ENCODE peak calls at places on chromosomes 7 and 10, in five cellular contexts. N, F, Y, I and H are unnamed samples.

GRCh38 chr7:95427123-95427522 is 7.7 kb downstream of the PON2 start:
- DNase-seq in F (no peak), Y (no peak), I (no peak), N (no peak), H (no peak)

GRCh38 chr7:36310897-36311296 is 78.8 kb upstream of the ANLN start:
- DNase-seq in Y (no peak), N (no peak), F (no peak), I (no peak), H (no peak)

GRCh38 chr7:47328392-47329319 is 253.3 kb downstream of the TNS3 start:
- DNase-seq in I (no peak), F (no peak), Y (no peak), N (no peak), H (no peak)

GRCh38 chr7:46478046-46478445 is 557.0 kb upstream of the IGFBP3 start:
- DNase-seq in F (no peak), N (no peak), I (no peak), Y (no peak), H (no peak)

GRCh38 chr7:43303740-43304241 is 191.3 kb downstream of the HECW1 start:
- DNase-seq in I (no peak), F (no peak), Y (no peak), N (no peak), H (no peak)

GRCh38 chr7:28068811-28069216 is 111.8 kb downstream of the JAZF1 start:
- DNase-seq in Y (no peak), N (no peak), F (no peak), I (no peak), H (no peak)

GRCh38 chr7:142876991-142877910 is 8.3 kb downstream of the TRPV6 start:
- DNase-seq in N (no peak), F (no peak), Y (no peak), I (no peak), H (no peak)

GRCh38 chr7:123583821-123584220 is 17.8 kb upstream of the ASB15 start:
- DNase-seq in I (no peak), F (no peak), N (no peak), Y (no peak), H (no peak)

GRCh38 chr7:128954830-128955797 is 17.4 kb downstream of the IRF5 start:
- DNase-seq in I (no peak), N (no peak), F (no peak), Y (no peak), H (no peak)

GRCh38 chr7:7921830-7922229 is 46.8 kb upstream of the GLCCI1 start:
- DNase-seq in Y (no peak), N (no peak), F (no peak), I (no peak), H (no peak)

GRCh38 chr10:35331894-35332640 is 4.2 kb upstream of the CCNY start:
- DNase-seq in I (peak; percentile 43), N (no peak), F (no peak), Y (no peak), H (no peak)

GRCh38 chr7:67713651-67714050 is 717.0 kb downstream of the TYW1 start:
- DNase-seq in I (no peak), Y (no peak), N (no peak), F (no peak), H (no peak)

GRCh38 chr10:79050896-79051555 is 17.7 kb upstream of the ZMIZ1 start:
- DNase-seq in F (no peak), I (no peak), N (peak; percentile 27), Y (no peak), H (no peak)

GRCh38 chr7:79936281-79936983 is 198.2 kb upstream of the GNAI1 start:
- DNase-seq in Y (no peak), I (no peak), N (no peak), F (no peak), H (no peak)

GRCh38 chr10:6507311-6507710 is 72.8 kb downstream of the PRKCQ start:
- DNase-seq in Y (no peak), F (no peak), N (no peak), I (no peak), H (no peak)

GRCh38 chr7:140475747-140476333 is 3.5 kb downstream of the MKRN1 start:
- DNase-seq in F (peak; percentile 64), I (peak; percentile 35), Y (peak; percentile 40), N (no peak), H (peak; percentile 51)

GRCh38 chr10:119896937-119897336 is 4.4 kb downstream of the SEC23IP start:
- DNase-seq in I (no peak), Y (no peak), F (peak; percentile 72), N (no peak), H (peak; percentile 13)

GRCh38 chr7:102463841-102464576 is 654 bp downstream of the ALKBH4 start:
- DNase-seq in I (no peak), N (no peak), F (no peak), Y (no peak), H (no peak)

GRCh38 chr7:140242057-140243031 is 65.6 kb upstream of the KDM7A start:
- DNase-seq in I (no peak), Y (no peak), N (no peak), F (peak; percentile 39), H (no peak)

GRCh38 chr10:43294241-43294658 is 27.4 kb upstream of the RASGEF1A start:
- DNase-seq in Y (peak; percentile 65), I (no peak), F (no peak), N (peak; percentile 30), H (no peak)

GRCh38 chr7:106010331-106010730 is 47.3 kb downstream of the CDHR3 start:
- DNase-seq in I (no peak), F (no peak), N (no peak), Y (no peak), H (no peak)

GRCh38 chr10:96017227-96017687 is 26.1 kb upstream of the CCNJ start:
- DNase-seq in Y (peak; percentile 20), F (peak; percentile 43), N (no peak), I (peak; percentile 17), H (peak; percentile 25)

GRCh38 chr10:123795196-123795780 is 96.3 kb downstream of the CPXM2 start:
- DNase-seq in N (no peak), F (no peak), Y (no peak), I (no peak), H (no peak)

GRCh38 chr7:18499407-18500197 is 4.1 kb downstream of the HDAC9 start:
- DNase-seq in I (no peak), F (peak; percentile 39), Y (no peak), N (no peak), H (peak; percentile 24)

GRCh38 chr7:18497800-18498199 is 2.3 kb downstream of the HDAC9 start:
- DNase-seq in I (no peak), N (no peak), Y (no peak), F (no peak), H (no peak)

GRCh38 chr7:18497082-18497481 is 1.5 kb downstream of the HDAC9 start:
- DNase-seq in N (no peak), Y (no peak), I (no peak), F (no peak), H (no peak)

GRCh38 chr7:18496336-18496700 is 769 bp downstream of the HDAC9 start:
- DNase-seq in I (no peak), N (no peak), Y (no peak), F (no peak), H (no peak)

DNA sequence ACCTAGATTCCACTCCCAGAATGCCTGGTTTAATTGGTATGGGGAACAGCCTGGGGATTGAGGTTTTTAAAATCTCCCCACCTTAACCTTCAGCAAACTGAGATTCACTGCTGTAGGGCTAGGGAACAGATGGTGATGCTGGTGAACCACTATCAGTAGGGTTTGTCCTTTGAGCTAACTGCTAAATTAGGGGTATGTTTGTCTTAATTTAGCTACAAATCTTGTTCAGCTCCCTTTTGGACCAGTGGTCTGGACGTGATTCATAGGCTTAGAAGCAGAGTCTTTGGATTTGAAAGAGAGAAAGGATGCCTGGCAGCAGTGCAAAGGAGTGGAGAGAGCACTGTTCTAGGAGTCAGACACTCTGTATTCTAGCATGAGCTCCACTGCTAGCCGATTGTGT is 2.8 kb downstream of the HDAC9 start:
- DNase-seq in Y (no peak), I (no peak), N (no peak), F (no peak), H (no peak)
- H3K4me1 ChIP-seq in Y (no peaks in the 10 kb centered on the region), I (no peaks in the 10 kb centered on the region), N (no peaks in the 10 kb centered on the region), F (peaks cover 12% of the 10 kb centered on the region), H (no peaks in the 10 kb centered on the region)

GRCh38 chr10:50576995-50577394 is 46.8 kb downstream of the SGMS1 start:
- DNase-seq in F (no peak), I (no peak), N (no peak), Y (no peak), H (no peak)

GRCh38 chr10:50575477-50576244 is 48.1 kb downstream of the SGMS1 start:
- DNase-seq in F (no peak), Y (no peak), I (no peak), N (no peak), H (no peak)

GRCh38 chr10:50576245-50576815 is 47.4 kb downstream of the SGMS1 start:
- DNase-seq in N (no peak), F (no peak), I (peak; percentile 58), Y (no peak), H (no peak)

GRCh38 chr10:50574305-50574704 is 49.5 kb downstream of the SGMS1 start:
- DNase-seq in F (no peak), Y (no peak), N (no peak), I (no peak), H (no peak)

DNA sequence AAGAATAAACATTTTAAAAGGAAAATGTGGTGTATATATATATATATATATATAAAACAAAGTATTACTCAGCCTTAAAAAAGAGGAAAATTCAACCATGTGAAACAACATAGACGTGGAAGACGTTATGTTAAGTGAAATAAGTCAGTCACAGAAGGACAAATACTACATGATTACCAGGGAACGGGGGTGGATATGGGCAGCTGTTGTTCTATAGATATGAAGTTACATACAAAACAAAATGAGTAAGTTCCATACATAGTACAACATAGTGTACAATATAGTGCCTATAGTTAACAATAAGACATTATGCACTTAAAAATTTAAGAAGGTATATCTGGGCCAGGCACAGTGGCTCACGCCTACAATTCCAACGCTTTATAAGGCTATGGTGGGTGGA is 48.8 kb downstream of the SGMS1 start:
- DNase-seq in N (no peak), I (no peak), Y (no peak), F (no peak), H (no peak)
- H3K4me1 ChIP-seq in N (no peaks in the 10 kb centered on the region), I (peaks cover 75% of the 10 kb centered on the region), Y (peaks cover 5% of the 10 kb centered on the region), F (peaks cover 60% of the 10 kb centered on the region), H (peaks cover 16% of the 10 kb centered on the region)

DNA sequence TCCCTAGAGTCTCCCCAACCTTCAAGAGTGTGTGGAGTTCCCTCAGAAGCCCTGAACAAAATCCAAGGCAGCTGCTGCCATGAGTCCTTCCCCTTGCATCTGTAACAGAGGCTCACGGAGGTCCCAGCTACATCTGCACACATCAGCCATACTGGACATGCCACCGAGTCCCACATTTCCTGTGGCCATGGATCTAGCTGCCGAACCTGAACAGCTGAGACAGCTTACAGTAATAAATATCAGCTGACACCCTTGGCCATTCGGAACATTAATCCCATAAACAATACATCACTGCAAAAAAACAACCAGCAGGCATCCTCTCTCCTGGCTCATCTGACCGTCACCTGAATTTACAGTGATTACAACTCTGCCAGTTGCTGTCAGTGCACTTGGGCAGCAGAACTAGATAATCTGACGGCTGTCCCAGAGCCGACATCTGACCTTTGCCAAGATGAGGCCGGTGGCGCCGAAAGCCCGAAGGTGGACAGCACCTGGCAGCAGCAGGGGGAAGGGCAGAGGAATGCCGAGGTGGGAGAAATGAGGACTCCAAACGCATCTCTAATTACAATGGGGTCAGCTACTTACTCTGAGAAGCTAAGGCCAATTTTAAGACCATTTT is 33.6 kb downstream of the TRIM8 start:
- DNase-seq in F (no peak), I (no peak), Y (no peak), N (no peak), H (no peak)
- H3K4me1 ChIP-seq in F (peaks cover 35% of the 10 kb centered on the region), I (no peaks in the 10 kb centered on the region), Y (peaks cover 37% of the 10 kb centered on the region), N (peaks cover 26% of the 10 kb centered on the region), H (peaks cover 21% of the 10 kb centered on the region)

DNA sequence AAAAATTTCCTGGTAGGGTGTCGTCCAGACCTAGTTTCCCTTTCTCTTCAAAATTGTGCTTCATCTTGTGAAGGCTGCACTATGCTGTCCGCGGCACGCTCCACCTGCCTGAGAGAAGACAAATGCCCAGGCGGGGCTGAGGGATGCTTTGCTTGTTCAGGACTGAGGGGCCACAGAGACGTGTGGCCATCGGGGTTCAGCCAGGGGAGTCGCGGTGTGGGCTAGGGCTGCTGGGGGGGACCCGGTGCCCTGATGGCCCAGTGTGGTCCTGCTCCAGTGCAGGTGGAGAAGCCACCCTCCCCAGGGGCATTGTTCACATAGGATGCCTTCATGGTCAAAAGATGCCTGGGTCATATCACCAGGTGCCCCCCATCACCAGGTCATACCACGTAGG is 107.8 kb upstream of the SHH start:
- DNase-seq in F (no peak), Y (no peak), N (no peak), I (no peak), H (no peak)
- H3K4me1 ChIP-seq in F (peaks cover 24% of the 10 kb centered on the region), Y (no peaks in the 10 kb centered on the region), N (no peaks in the 10 kb centered on the region), I (peaks cover 61% of the 10 kb centered on the region), H (no peaks in the 10 kb centered on the region)